ENCODE peak calls at places on chromosomes 5 and 9, in seven cellular contexts. One of them, this sample, is unnamed.

GRCh38 chr5:34591723-34592122 is 64.4 kb upstream of the RAI14 start:
- ATAC-seq in pancreas: no peak
- ATAC-seq in HepG2: no peak
- ATAC-seq in activated T-cell treated with anti-CD3 and anti-CD28 coated beads, Interleukin-2, amount 50 U/mL, for 72 hours: no peak
- ATAC-seq in activated CD8-positive, alpha-beta T cell treated with anti-CD3 and anti-CD28 coated beads, Interleukin-2, amount 10 ng/mL, durations not matched to agents 7 days and 5 days: no peak
- ATAC-seq in activated naive CD8-positive, alpha-beta T cell treated with anti-CD3 and anti-CD28 coated beads, Interleukin-2, amount 50 U/mL, for 24 hours: no peak
- ATAC-seq in natural killer cell: no peak
- ATAC-seq in this sample: no peak

GRCh38 chr5:152819891-152820290 is 414.8 kb upstream of the NMUR2 start:
- ATAC-seq in pancreas: no peak
- ATAC-seq in HepG2: no peak
- ATAC-seq in activated T-cell treated with anti-CD3 and anti-CD28 coated beads, Interleukin-2, amount 50 U/mL, for 72 hours: no peak
- ATAC-seq in activated CD8-positive, alpha-beta T cell treated with anti-CD3 and anti-CD28 coated beads, Interleukin-2, amount 10 ng/mL, durations not matched to agents 7 days and 5 days: no peak
- ATAC-seq in activated naive CD8-positive, alpha-beta T cell treated with anti-CD3 and anti-CD28 coated beads, Interleukin-2, amount 50 U/mL, for 24 hours: no peak
- ATAC-seq in natural killer cell: no peak
- ATAC-seq in this sample: no peak

GRCh38 chr5:154966081-154966841 is 25.4 kb downstream of the MRPL22 start:
- ATAC-seq in pancreas: no peak
- ATAC-seq in HepG2: no peak
- ATAC-seq in activated T-cell treated with anti-CD3 and anti-CD28 coated beads, Interleukin-2, amount 50 U/mL, for 72 hours: no peak
- ATAC-seq in activated CD8-positive, alpha-beta T cell treated with anti-CD3 and anti-CD28 coated beads, Interleukin-2, amount 10 ng/mL, durations not matched to agents 7 days and 5 days: no peak
- ATAC-seq in activated naive CD8-positive, alpha-beta T cell treated with anti-CD3 and anti-CD28 coated beads, Interleukin-2, amount 50 U/mL, for 24 hours: no peak
- ATAC-seq in natural killer cell: no peak
- ATAC-seq in this sample: no peak

GRCh38 chr5:100676807-100677631 is 141.8 kb downstream of the FAM174A start:
- ATAC-seq in pancreas: no peak
- ATAC-seq in HepG2: no peak
- ATAC-seq in activated T-cell treated with anti-CD3 and anti-CD28 coated beads, Interleukin-2, amount 50 U/mL, for 72 hours: no peak
- ATAC-seq in activated CD8-positive, alpha-beta T cell treated with anti-CD3 and anti-CD28 coated beads, Interleukin-2, amount 10 ng/mL, durations not matched to agents 7 days and 5 days: no peak
- ATAC-seq in activated naive CD8-positive, alpha-beta T cell treated with anti-CD3 and anti-CD28 coated beads, Interleukin-2, amount 50 U/mL, for 24 hours: no peak
- ATAC-seq in natural killer cell: peak
- ATAC-seq in this sample: no peak

GRCh38 chr9:124480621-124480981 is 26.6 kb downstream of the NR5A1 start:
- ATAC-seq in pancreas: no peak
- ATAC-seq in HepG2: peak
- ATAC-seq in activated T-cell treated with anti-CD3 and anti-CD28 coated beads, Interleukin-2, amount 50 U/mL, for 72 hours: no peak
- ATAC-seq in activated CD8-positive, alpha-beta T cell treated with anti-CD3 and anti-CD28 coated beads, Interleukin-2, amount 10 ng/mL, durations not matched to agents 7 days and 5 days: peak
- ATAC-seq in activated naive CD8-positive, alpha-beta T cell treated with anti-CD3 and anti-CD28 coated beads, Interleukin-2, amount 50 U/mL, for 24 hours: peak
- ATAC-seq in natural killer cell: no peak
- ATAC-seq in this sample: no peak

GRCh38 chr5:179301796-179302195 is 43.5 kb downstream of the ADAMTS2 start:
- ATAC-seq in pancreas: no peak
- ATAC-seq in HepG2: no peak
- ATAC-seq in activated T-cell treated with anti-CD3 and anti-CD28 coated beads, Interleukin-2, amount 50 U/mL, for 72 hours: no peak
- ATAC-seq in activated CD8-positive, alpha-beta T cell treated with anti-CD3 and anti-CD28 coated beads, Interleukin-2, amount 10 ng/mL, durations not matched to agents 7 days and 5 days: no peak
- ATAC-seq in activated naive CD8-positive, alpha-beta T cell treated with anti-CD3 and anti-CD28 coated beads, Interleukin-2, amount 50 U/mL, for 24 hours: no peak
- ATAC-seq in natural killer cell: no peak
- ATAC-seq in this sample: no peak

GRCh38 chr5:151686673-151687378 is at the start of gene SPARC:
- ATAC-seq in pancreas: peak
- ATAC-seq in HepG2: peak
- ATAC-seq in activated T-cell treated with anti-CD3 and anti-CD28 coated beads, Interleukin-2, amount 50 U/mL, for 72 hours: peak
- ATAC-seq in activated CD8-positive, alpha-beta T cell treated with anti-CD3 and anti-CD28 coated beads, Interleukin-2, amount 10 ng/mL, durations not matched to agents 7 days and 5 days: peak
- ATAC-seq in activated naive CD8-positive, alpha-beta T cell treated with anti-CD3 and anti-CD28 coated beads, Interleukin-2, amount 50 U/mL, for 24 hours: peak
- ATAC-seq in natural killer cell: peak
- ATAC-seq in this sample: peak

GRCh38 chr5:140569197-140569596 is 4.6 kb downstream of the SLC35A4 start:
- ATAC-seq in pancreas: no peak
- ATAC-seq in HepG2: no peak
- ATAC-seq in activated T-cell treated with anti-CD3 and anti-CD28 coated beads, Interleukin-2, amount 50 U/mL, for 72 hours: no peak
- ATAC-seq in activated CD8-positive, alpha-beta T cell treated with anti-CD3 and anti-CD28 coated beads, Interleukin-2, amount 10 ng/mL, durations not matched to agents 7 days and 5 days: no peak
- ATAC-seq in activated naive CD8-positive, alpha-beta T cell treated with anti-CD3 and anti-CD28 coated beads, Interleukin-2, amount 50 U/mL, for 24 hours: no peak
- ATAC-seq in natural killer cell: no peak
- ATAC-seq in this sample: no peak

GRCh38 chr5:71925608-71926091 is 181.6 kb upstream of the MAP1B start:
- ATAC-seq in pancreas: no peak
- ATAC-seq in HepG2: no peak
- ATAC-seq in activated T-cell treated with anti-CD3 and anti-CD28 coated beads, Interleukin-2, amount 50 U/mL, for 72 hours: no peak
- ATAC-seq in activated CD8-positive, alpha-beta T cell treated with anti-CD3 and anti-CD28 coated beads, Interleukin-2, amount 10 ng/mL, durations not matched to agents 7 days and 5 days: no peak
- ATAC-seq in activated naive CD8-positive, alpha-beta T cell treated with anti-CD3 and anti-CD28 coated beads, Interleukin-2, amount 50 U/mL, for 24 hours: no peak
- ATAC-seq in natural killer cell: no peak
- ATAC-seq in this sample: no peak

GRCh38 chr5:1789838-1790462 is 9.7 kb downstream of the MRPL36 start:
- ATAC-seq in pancreas: no peak
- ATAC-seq in HepG2: no peak
- ATAC-seq in activated T-cell treated with anti-CD3 and anti-CD28 coated beads, Interleukin-2, amount 50 U/mL, for 72 hours: no peak
- ATAC-seq in activated CD8-positive, alpha-beta T cell treated with anti-CD3 and anti-CD28 coated beads, Interleukin-2, amount 10 ng/mL, durations not matched to agents 7 days and 5 days: no peak
- ATAC-seq in activated naive CD8-positive, alpha-beta T cell treated with anti-CD3 and anti-CD28 coated beads, Interleukin-2, amount 50 U/mL, for 24 hours: no peak
- ATAC-seq in natural killer cell: no peak
- ATAC-seq in this sample: peak

GRCh38 chr9:121455527-121456239 is 44.0 kb downstream of the GGTA1 start:
- ATAC-seq in pancreas: no peak
- ATAC-seq in HepG2: no peak
- ATAC-seq in activated T-cell treated with anti-CD3 and anti-CD28 coated beads, Interleukin-2, amount 50 U/mL, for 72 hours: peak
- ATAC-seq in activated CD8-positive, alpha-beta T cell treated with anti-CD3 and anti-CD28 coated beads, Interleukin-2, amount 10 ng/mL, durations not matched to agents 7 days and 5 days: peak
- ATAC-seq in activated naive CD8-positive, alpha-beta T cell treated with anti-CD3 and anti-CD28 coated beads, Interleukin-2, amount 50 U/mL, for 24 hours: peak
- ATAC-seq in natural killer cell: peak
- ATAC-seq in this sample: no peak

GRCh38 chr9:16572005-16572727 is 298.3 kb downstream of the BNC2 start:
- ATAC-seq in pancreas: peak
- ATAC-seq in HepG2: no peak
- ATAC-seq in activated T-cell treated with anti-CD3 and anti-CD28 coated beads, Interleukin-2, amount 50 U/mL, for 72 hours: no peak
- ATAC-seq in activated CD8-positive, alpha-beta T cell treated with anti-CD3 and anti-CD28 coated beads, Interleukin-2, amount 10 ng/mL, durations not matched to agents 7 days and 5 days: no peak
- ATAC-seq in activated naive CD8-positive, alpha-beta T cell treated with anti-CD3 and anti-CD28 coated beads, Interleukin-2, amount 50 U/mL, for 24 hours: no peak
- ATAC-seq in natural killer cell: no peak
- ATAC-seq in this sample: no peak

This sample was measured in activated T-helper 17 cell treated with anti-CD3 and anti-CD28 coated beads, Interleukin-2, amount 50 U/mL, for 72 hours.